ENCODE peak calls at places on chromosomes 16 and 17, in six cellular contexts. N is HepG2, C is stomach, F is GM23338, S is endothelial cell of umbilical vein, G is esophagus muscularis mucosa. B is an unnamed sample.

GRCh38 chr17:19978206-19978802 is 676 bp upstream of the AKAP10 start:
- DNase-seq in S (no peak), C (no peak), G (no peak), N (no peak), F (peak; percentile 56), B (peak; percentile 16)

GRCh38 chr16:85157813-85158701 is 45.8 kb upstream of the CIBAR2 start:
- DNase-seq in F (peak; percentile 93), N (peak; percentile 79), G (no peak), C (no peak), S (no peak), B (no peak)

GRCh38 chr16:88784074-88784855 is 755 bp downstream of the PIEZO1 start:
- DNase-seq in C (peak; percentile 66), G (no peak), F (peak; percentile 83), N (peak; percentile 75), S (peak; percentile 65), B (peak; percentile 71)

GRCh38 chr16:82033683-82034300 is 1.3 kb upstream of the HSD17B2 start:
- DNase-seq in C (peak; percentile 77), F (no peak), S (peak; percentile 8), N (no peak), G (no peak), B (no peak)

GRCh38 chr17:50133769-50134099 is 3.8 kb upstream of the SAMD14 start:
- DNase-seq in F (peak; percentile 46), G (no peak), C (no peak), N (no peak), S (no peak), B (no peak)

GRCh38 chr17:40598021-40598927 is 33.0 kb upstream of the CCR7 start:
- DNase-seq in N (no peak), G (peak; percentile 74), S (no peak), F (no peak), C (no peak), B (no peak)

GRCh38 chr17:16428098-16428882 is 12.9 kb downstream of the TRPV2 start:
- DNase-seq in N (peak; percentile 64), S (peak; percentile 29), F (peak; percentile 83), G (no peak), C (peak; percentile 73), B (no peak)

GRCh38 chr17:29566473-29567361 is at the start of gene ABHD15:
- DNase-seq in S (peak; percentile 79), C (peak; percentile 79), F (peak; percentile 67), N (peak; percentile 35), G (no peak), B (peak; percentile 53)

GRCh38 chr17:73794336-73794735 is 150.1 kb upstream of the SDK2 start:
- DNase-seq in C (no peak), F (no peak), S (no peak), N (no peak), G (no peak), B (no peak)

GRCh38 chr17:10775058-10775457 is 28.8 kb downstream of the TMEM238L start:
- DNase-seq in C (peak; percentile 62), F (no peak), N (no peak), G (no peak), S (no peak), B (no peak)

GRCh38 chr17:81246679-81247338 is 7.7 kb downstream of the NDUFAF8 start:
- DNase-seq in G (no peak), F (no peak), N (no peak), S (no peak), C (no peak), B (no peak)
- TF ChIP-seq POLR2AphosphoS5 in G (no peak), F (no peak), N (no peak), S (no peak), C (no peak), B (no peak)

GRCh38 chr16:50487528-50487927 is 60.7 kb upstream of the NKD1 start:
- DNase-seq in S (no peak), F (no peak), C (no peak), G (no peak), N (no peak), B (no peak)
- H3K4me1 ChIP-seq in S (no peaks in the 10 kb centered on the region), F (no peaks in the 10 kb centered on the region), C (no peaks in the 10 kb centered on the region), G (no peaks in the 10 kb centered on the region), N (peaks cover 20% of the 10 kb centered on the region), B (no peaks in the 10 kb centered on the region)

GRCh38 chr16:72783716-72784320 is 264.1 kb downstream of the ZFHX3 start:
- DNase-seq in G (peak; percentile 10), S (no peak), C (no peak), N (peak; percentile 65), F (no peak), B (no peak)
- TF ChIP-seq POLR2AphosphoS5 in G (no peak), S (no peak), C (no peak), N (no peak), F (no peak), B (no peak)

GRCh38 chr16:19131809-19132777 is 18.3 kb downstream of the ITPRIPL2 start:
- DNase-seq in F (no peak), C (no peak), S (peak; percentile 61), G (no peak), N (no peak), B (no peak)
- H3K4me1 ChIP-seq in F (peaks cover 23% of the 10 kb centered on the region), C (peaks cover 54% of the 10 kb centered on the region), S (peaks cover 22% of the 10 kb centered on the region), G (peaks cover 41% of the 10 kb centered on the region), N (peaks cover 34% of the 10 kb centered on the region), B (peaks cover 21% of the 10 kb centered on the region)

B was measured in prostate gland.